ENCODE peak calls at places on chromosome X, in six cellular contexts. F, V, A, B, R and S are unnamed samples.

GRCh38 chrX:49040376-49040955 is 2.7 kb downstream of the TFE3 start:
- DNase-seq in V (peak; percentile 25), F (peak; percentile 6), R (peak; percentile 30), B (no peak), A (no peak), S (peak; percentile 82)

GRCh38 chrX:41192880-41193279 is 107.6 kb downstream of the USP9X start:
- DNase-seq in B (no peak), A (no peak), F (no peak), R (peak; percentile 3), V (no peak), S (no peak)

GRCh38 chrX:115067812-115068211 is 50.4 kb upstream of the IL13RA2 start:
- DNase-seq in B (no peak), A (no peak), V (peak; percentile 35), F (no peak), R (no peak), S (no peak)

GRCh38 chrX:11756354-11757318 is 1.4 kb upstream of the MSL3 start:
- DNase-seq in V (no peak), F (no peak), A (no peak), B (no peak), R (peak; percentile 27), S (no peak)

GRCh38 chrX:42149786-42150185 is 226.4 kb upstream of the CASK start:
- DNase-seq in A (no peak), F (no peak), R (no peak), B (no peak), V (no peak), S (peak; percentile 41)

GRCh38 chrX:110143454-110144210 is 140.7 kb downstream of the TMEM164 start:
- DNase-seq in A (no peak), R (no peak), V (no peak), B (no peak), F (no peak), S (no peak)

GRCh38 chrX:123626962-123627361 is 105.9 kb downstream of the THOC2 start:
- DNase-seq in A (no peak), R (peak; percentile 87), V (peak; percentile 68), B (no peak), F (no peak), S (no peak)

GRCh38 chrX:71181558-71181909 is 36.9 kb downstream of the NLGN3 start:
- DNase-seq in B (peak; percentile 86), F (no peak), R (no peak), A (peak; percentile 57), V (no peak), S (no peak)

GRCh38 chrX:110021180-110022022 is 18.5 kb downstream of the TMEM164 start:
- DNase-seq in A (no peak), B (no peak), V (peak; percentile 75), R (peak; percentile 88), F (no peak), S (peak; percentile 57)

GRCh38 chrX:1629244-1629643 is 14.4 kb downstream of the ASMT start:
- DNase-seq in F (no peak), R (no peak), A (no peak), V (no peak), B (no peak), S (no peak)
- H3K4me3 ChIP-seq in F (no peak overlapping the region), R (no peak overlapping the region), A (no peak overlapping the region), V (no peak overlapping the region), B (no peak overlapping the region), S (no peak overlapping the region)

GRCh38 chrX:154481911-154482601 is 3.0 kb upstream of the LAGE3 start:
- DNase-seq in F (no peak), B (no peak), R (no peak), A (peak; percentile 33), V (no peak), S (peak; percentile 74)
- H3K4me2 ChIP-seq in F (no peak overlapping the region), B (no peak overlapping the region), R (no peak overlapping the region), A (peak overlapping the region; percentile 53), V (no peak overlapping the region), S (no peak overlapping the region)

GRCh38 chrX:132409780-132410556 is 78.9 kb downstream of the MBNL3 start:
- DNase-seq in B (no peak), R (no peak), F (no peak), A (no peak), V (no peak), S (no peak)

GRCh38 chrX:132411310-132411977 is 77.4 kb downstream of the MBNL3 start:
- DNase-seq in B (no peak), A (no peak), V (no peak), R (no peak), F (no peak), S (no peak)

GRCh38 chrX:132414404-132414803 is 74.4 kb downstream of the MBNL3 start:
- DNase-seq in A (no peak), V (no peak), F (no peak), B (no peak), R (no peak), S (no peak)

GRCh38 chrX:132413459-132413858 is 75.4 kb downstream of the MBNL3 start:
- DNase-seq in F (no peak), R (no peak), B (no peak), A (no peak), V (no peak), S (no peak)

DNA sequence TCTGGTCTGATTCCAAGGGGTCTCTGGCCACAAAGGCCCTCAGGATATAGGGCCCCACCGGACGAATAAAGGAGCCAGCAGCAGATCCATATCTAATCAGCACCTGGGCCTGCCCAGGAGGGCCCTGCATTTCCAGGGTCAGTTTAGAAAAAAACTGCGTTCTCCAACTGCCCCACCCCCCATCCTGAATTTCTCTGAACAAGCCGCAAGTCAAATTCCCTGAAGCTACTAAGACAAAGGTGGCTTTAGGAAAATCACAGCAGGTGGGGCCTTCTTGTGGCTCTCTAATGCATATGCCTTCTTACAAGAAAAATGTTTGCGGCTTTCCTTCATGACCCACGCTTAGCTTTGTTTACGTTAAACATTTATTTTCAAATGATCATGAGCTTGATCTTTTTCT is 76.6 kb downstream of the MBNL3 start:
- DNase-seq in V (no peak), B (no peak), F (no peak), R (peak; percentile 2), A (no peak), S (no peak)
- H3K4me3 ChIP-seq in V (no peak overlapping the region), B (no peak overlapping the region), F (no peak overlapping the region), R (no peak overlapping the region), A (no peak overlapping the region), S (no peak overlapping the region)

GRCh38 chrX:23782455-23782854 is 518 bp upstream of the SAT1 start:
- DNase-seq in V (no peak), F (no peak), R (no peak), B (no peak), A (no peak), S (no peak)
- H3K4me2 ChIP-seq in V (peak overlapping the region; percentile 34), F (peak overlapping the region; percentile 83), R (peak overlapping the region; percentile 71), B (peak overlapping the region; percentile 66), A (peak overlapping the region; percentile 69), S (peak overlapping the region; percentile 75)

DNA sequence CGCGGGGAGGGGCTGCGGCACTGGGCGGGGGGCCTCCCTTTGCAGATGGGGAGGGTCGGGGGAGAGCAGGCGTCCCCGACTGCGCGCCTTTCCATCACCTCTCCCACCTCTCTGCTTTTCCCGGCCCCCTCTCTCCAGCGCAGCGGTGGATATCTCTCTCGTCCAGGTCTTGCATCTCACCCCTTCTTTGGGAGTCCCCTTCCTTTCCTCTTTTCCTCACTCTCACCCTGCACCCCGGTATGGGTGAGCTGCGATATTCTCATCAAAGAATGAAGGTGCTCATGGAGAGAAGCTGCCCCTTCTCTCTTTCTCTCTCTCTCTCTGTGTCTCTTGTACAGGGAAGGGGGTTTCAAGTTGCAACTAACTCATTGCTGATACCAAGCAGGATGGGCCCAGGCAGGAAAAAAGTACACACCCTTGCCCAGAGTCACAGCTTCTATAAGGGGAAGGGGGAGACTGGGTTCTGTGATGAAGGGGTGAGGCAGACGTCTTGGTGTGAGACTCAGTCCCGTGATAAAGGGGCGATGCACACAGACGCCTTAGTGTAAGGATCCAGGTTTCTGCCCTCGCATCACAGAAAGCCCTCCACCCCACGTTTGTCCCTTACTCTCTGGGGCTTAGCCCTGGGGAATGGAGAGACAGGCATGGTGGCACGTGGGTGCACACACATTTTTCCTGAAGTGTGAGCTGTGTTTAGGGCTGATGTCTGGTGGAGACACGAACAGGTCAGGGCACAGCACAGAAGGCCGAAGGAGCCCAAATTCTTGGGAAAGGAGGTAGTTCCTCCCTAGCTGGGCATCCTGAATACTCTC is 84.1 kb upstream of the DHRSX start:
- DNase-seq in A (no peak), F (no peak), V (no peak), R (no peak), B (no peak), S (peak; percentile 83)
- H3K4me3 ChIP-seq in A (no peak overlapping the region), F (peak overlapping the region; percentile 45), V (no peak overlapping the region), R (no peak overlapping the region), B (no peak overlapping the region), S (no peak overlapping the region)